ENCODE peak calls at places on chromosomes 4 and X, in four cellular contexts. K is caudate nucleus, X is stromal cell of bone marrow, E is colonic mucosa. J is an unnamed sample.

GRCh38 chr4:2261853-2262144 is at the start of gene MXD4:
- DNase-seq in K (no peak), X (no peak), E (no peak), J (no peak)

GRCh38 chrX:9538544-9539045 is 73.7 kb downstream of the TBL1X start:
- DNase-seq in K (no peak), E (peak), X (no peak), J (no peak)

GRCh38 chr4:59249110-59249509 is 1951.0 kb upstream of the ADGRL3 start:
- DNase-seq in E (no peak), K (no peak), X (no peak), J (no peak)

GRCh38 chr4:104064650-104065577 is 345.1 kb upstream of the TACR3 start:
- DNase-seq in E (peak), X (no peak), K (peak), J (peak)

GRCh38 chr4:40575846-40576245 is 53.8 kb downstream of the RBM47 start:
- DNase-seq in K (no peak), E (no peak), X (no peak), J (no peak)

GRCh38 chrX:149937881-149938426 is 337 bp downstream of the EOLA2 start:
- DNase-seq in K (no peak), E (peak), X (no peak), J (no peak)

GRCh38 chr4:129113919-129114318 is 18.0 kb downstream of the C4orf33 start:
- DNase-seq in E (no peak), X (no peak), K (no peak), J (no peak)

GRCh38 chrX:66022742-66023725 is 16.8 kb downstream of the VSIG4 start:
- DNase-seq in K (no peak), X (no peak), E (no peak), J (peak)

GRCh38 chr4:19155568-19155967 is 1096.1 kb upstream of the SLIT2 start:
- DNase-seq in K (no peak), E (no peak), X (no peak), J (no peak)

GRCh38 chrX:83008415-83008814 is 499.7 kb upstream of the POU3F4 start:
- DNase-seq in E (no peak), K (no peak), X (no peak), J (peak)

GRCh38 chrX:131262738-131263679 is 26.1 kb downstream of the IGSF1 start:
- DNase-seq in E (no peak), K (no peak), X (no peak), J (peak)

GRCh38 chr4:147447820-147448219 is 33.1 kb upstream of the EDNRA start:
- DNase-seq in E (no peak), X (no peak), K (no peak), J (no peak)

GRCh38 chr4:152843476-152844107 is 63.8 kb downstream of the ARFIP1 start:
- DNase-seq in X (no peak), E (peak), K (no peak), J (no peak)

GRCh38 chr4:134636332-134637055 is 434.9 kb upstream of the PABPC4L start:
- DNase-seq in X (no peak), K (no peak), E (no peak), J (peak)

GRCh38 chr4:125988464-125988863 is 673.7 kb downstream of the FAT4 start:
- DNase-seq in X (no peak), K (no peak), E (no peak), J (no peak)

GRCh38 chr4:126470862-126471261 is 1156.1 kb downstream of the FAT4 start:
- DNase-seq in E (no peak), X (no peak), K (no peak), J (no peak)

GRCh38 chrX:154413142-154413541 is 1.8 kb downstream of the TAFAZZIN start:
- DNase-seq in E (no peak), K (no peak), X (no peak), J (no peak)

GRCh38 chr4:85672116-85672515 is 197.2 kb downstream of the ARHGAP24 start:
- DNase-seq in X (peak), E (no peak), K (no peak), J (peak)

GRCh38 chr4:127219247-127219646 is 413.5 kb upstream of the INTU start:
- DNase-seq in X (no peak), E (no peak), K (no peak), J (no peak)

GRCh38 chrX:153882086-153882498 is 3.9 kb downstream of the L1CAM start:
- DNase-seq in K (no peak), X (no peak), E (no peak), J (no peak)

J was measured in KBM-7.